ENCODE peak calls at places on chromosomes 1 and 21, in six cellular contexts. One of them, this sample, is unnamed. For H3K27me3, the result is how much of the 10 kb centered on the place peaks cover.

GRCh38 chr1:61237659-61238370 is 155.5 kb downstream of the NFIA start:
- DNase-seq in CD8-positive, alpha-beta memory T cell: no peak
- DNase-seq in lung: no peak
- DNase-seq in DND-41: no peak
- DNase-seq in psoas muscle: no peak
- DNase-seq in Karpas-422: no peak
- DNase-seq in this sample: no peak

GRCh38 chr1:115337633-115338456 is at the start of gene NGF:
- DNase-seq in DND-41: no peak
- DNase-seq in lung: no peak
- DNase-seq in psoas muscle: peak
- DNase-seq in Karpas-422: no peak
- DNase-seq in CD8-positive, alpha-beta memory T cell: no peak
- DNase-seq in this sample: no peak

GRCh38 chr1:211196880-211197279 is 62.3 kb upstream of the RCOR3 start:
- DNase-seq in CD8-positive, alpha-beta memory T cell: no peak
- DNase-seq in Karpas-422: no peak
- DNase-seq in psoas muscle: no peak
- DNase-seq in lung: no peak
- DNase-seq in DND-41: no peak
- DNase-seq in this sample: no peak

GRCh38 chr21:34965200-34966174 is 83.6 kb downstream of the RUNX1 start:
- DNase-seq in Karpas-422: no peak
- DNase-seq in lung: no peak
- DNase-seq in CD8-positive, alpha-beta memory T cell: no peak
- DNase-seq in psoas muscle: no peak
- DNase-seq in DND-41: no peak
- DNase-seq in this sample: no peak

GRCh38 chr21:22554690-22555316 is 1556.6 kb downstream of the NCAM2 start:
- DNase-seq in CD8-positive, alpha-beta memory T cell: no peak
- DNase-seq in lung: no peak
- DNase-seq in DND-41: no peak
- DNase-seq in psoas muscle: no peak
- DNase-seq in Karpas-422: no peak
- DNase-seq in this sample: no peak

GRCh38 chr1:94382163-94382562 is 36.0 kb upstream of the ABCD3 start:
- DNase-seq in psoas muscle: no peak
- DNase-seq in CD8-positive, alpha-beta memory T cell: no peak
- DNase-seq in Karpas-422: no peak
- DNase-seq in lung: peak
- DNase-seq in DND-41: peak
- DNase-seq in this sample: peak

GRCh38 chr1:31609512-31609911 is 8.0 kb upstream of the HCRTR1 start:
- DNase-seq in psoas muscle: no peak
- DNase-seq in Karpas-422: no peak
- DNase-seq in CD8-positive, alpha-beta memory T cell: no peak
- DNase-seq in lung: no peak
- DNase-seq in DND-41: no peak
- DNase-seq in this sample: no peak

GRCh38 chr1:43936470-43937151 is 3.0 kb downstream of the ARTN start:
- DNase-seq in lung: no peak
- DNase-seq in Karpas-422: no peak
- DNase-seq in psoas muscle: peak
- DNase-seq in CD8-positive, alpha-beta memory T cell: no peak
- DNase-seq in DND-41: no peak
- DNase-seq in this sample: peak

GRCh38 chr1:204294371-204294770 is 65.4 kb downstream of the PLEKHA6 start:
- DNase-seq in psoas muscle: peak
- DNase-seq in lung: no peak
- DNase-seq in CD8-positive, alpha-beta memory T cell: no peak
- DNase-seq in DND-41: no peak
- DNase-seq in Karpas-422: no peak
- DNase-seq in this sample: no peak

GRCh38 chr1:172745014-172745413 is 86.1 kb downstream of the FASLG start:
- DNase-seq in Karpas-422: peak
- DNase-seq in lung: peak
- DNase-seq in psoas muscle: no peak
- DNase-seq in DND-41: peak
- DNase-seq in CD8-positive, alpha-beta memory T cell: no peak
- DNase-seq in this sample: no peak

GRCh38 chr1:180208264-180208663 is 21.8 kb upstream of the LHX4 start:
- DNase-seq in DND-41: no peak
- DNase-seq in Karpas-422: no peak
- DNase-seq in psoas muscle: no peak
- DNase-seq in lung: no peak
- DNase-seq in CD8-positive, alpha-beta memory T cell: no peak
- DNase-seq in this sample: no peak

GRCh38 chr1:31943546-31944184 is 5.5 kb upstream of the PTP4A2 start:
- DNase-seq in Karpas-422: no peak
- DNase-seq in psoas muscle: no peak
- DNase-seq in lung: no peak
- DNase-seq in DND-41: peak
- DNase-seq in CD8-positive, alpha-beta memory T cell: no peak
- DNase-seq in this sample: no peak

DNA sequence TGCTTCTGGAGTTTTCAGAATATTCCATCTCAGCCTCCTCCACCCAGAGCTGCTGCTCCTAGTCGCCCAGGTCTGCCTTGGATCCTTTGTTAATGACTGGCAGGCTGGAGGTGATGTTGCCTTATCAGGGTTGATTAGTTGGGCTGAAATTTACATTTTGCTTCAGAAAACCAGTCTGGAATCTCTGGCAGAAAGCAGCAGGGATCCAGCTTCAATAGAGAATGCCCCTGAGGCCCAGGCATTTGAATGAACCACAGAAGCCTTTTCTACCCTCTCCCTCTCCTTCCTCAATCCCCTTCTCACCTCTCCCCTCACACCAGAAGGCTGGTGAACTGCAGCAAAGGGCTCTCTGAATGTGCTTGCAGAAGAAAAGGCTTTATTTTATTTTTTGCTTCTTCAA is 83.2 kb downstream of the PLXNA2 start:
- DNase-seq in DND-41: no peak
- DNase-seq in CD8-positive, alpha-beta memory T cell: no peak
- DNase-seq in Karpas-422: no peak
- DNase-seq in psoas muscle: no peak
- DNase-seq in lung: no peak
- DNase-seq in this sample: no peak
- H3K4me3 ChIP-seq in DND-41: no peak
- H3K4me3 ChIP-seq in CD8-positive, alpha-beta memory T cell: no peak
- H3K4me3 ChIP-seq in Karpas-422: no peak
- H3K4me3 ChIP-seq in psoas muscle: no peak
- H3K4me3 ChIP-seq in lung: no peak
- H3K4me3 ChIP-seq in this sample: no peak

DNA sequence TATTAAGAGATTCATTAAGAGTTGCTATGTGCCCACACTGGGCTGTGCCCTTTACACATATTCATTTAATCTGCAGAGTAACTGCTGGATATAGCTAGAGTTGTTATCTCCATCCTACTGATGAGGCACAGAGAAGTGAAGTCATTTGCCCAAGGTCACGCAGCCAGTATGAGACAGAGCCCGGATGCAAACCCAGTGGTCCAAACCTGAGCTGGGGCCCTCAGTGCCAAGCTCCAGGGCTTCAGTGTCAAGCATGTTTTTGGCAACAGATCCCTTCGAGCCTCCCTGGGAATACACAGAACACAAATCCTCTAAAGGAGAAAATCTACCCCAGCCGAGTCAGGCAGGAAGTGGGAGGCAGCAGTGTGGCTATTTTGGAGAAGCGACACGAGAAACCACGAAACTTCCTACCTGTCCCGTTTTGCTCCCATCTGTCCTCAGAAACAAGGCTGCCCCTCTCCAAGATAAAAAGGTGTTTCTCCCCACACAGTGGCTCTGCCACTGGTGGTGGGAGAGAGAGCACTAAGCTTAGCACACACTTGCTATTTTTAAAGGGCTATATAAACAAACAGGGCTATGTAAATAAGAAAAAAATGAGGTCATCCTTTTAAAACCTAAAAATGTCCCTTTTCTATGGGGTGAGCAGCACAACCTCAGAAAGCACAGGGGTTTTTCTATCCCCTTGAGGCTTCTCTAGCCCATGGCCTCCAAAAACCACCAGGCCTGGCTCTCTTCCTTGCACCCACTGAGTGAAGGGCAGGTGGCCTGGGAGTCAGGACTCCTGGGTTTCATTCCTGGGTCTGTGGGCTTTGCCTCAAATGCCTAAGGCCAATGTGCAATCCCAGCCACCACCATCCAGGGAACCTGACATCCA is 138.6 kb upstream of the EDN2 start:
- DNase-seq in lung: no peak
- DNase-seq in DND-41: peak
- DNase-seq in CD8-positive, alpha-beta memory T cell: no peak
- DNase-seq in psoas muscle: no peak
- DNase-seq in Karpas-422: no peak
- DNase-seq in this sample: no peak
- H3K27ac ChIP-seq in lung: no peak
- H3K27ac ChIP-seq in DND-41: peak
- H3K27ac ChIP-seq in CD8-positive, alpha-beta memory T cell: no peak
- H3K27ac ChIP-seq in psoas muscle: no peak
- H3K27ac ChIP-seq in Karpas-422: no peak
- H3K27ac ChIP-seq in this sample: no peak

GRCh38 chr1:3240524-3241235 is 171.7 kb downstream of the PRDM16 start:
- DNase-seq in Karpas-422: no peak
- DNase-seq in CD8-positive, alpha-beta memory T cell: no peak
- DNase-seq in DND-41: no peak
- DNase-seq in psoas muscle: no peak
- DNase-seq in lung: no peak
- DNase-seq in this sample: peak
- H3K27me3 ChIP-seq in Karpas-422: under half
- H3K27me3 ChIP-seq in CD8-positive, alpha-beta memory T cell: under half
- H3K27me3 ChIP-seq in DND-41: under half
- H3K27me3 ChIP-seq in psoas muscle: under half
- H3K27me3 ChIP-seq in lung: under half
- H3K27me3 ChIP-seq in this sample: under half

DNA sequence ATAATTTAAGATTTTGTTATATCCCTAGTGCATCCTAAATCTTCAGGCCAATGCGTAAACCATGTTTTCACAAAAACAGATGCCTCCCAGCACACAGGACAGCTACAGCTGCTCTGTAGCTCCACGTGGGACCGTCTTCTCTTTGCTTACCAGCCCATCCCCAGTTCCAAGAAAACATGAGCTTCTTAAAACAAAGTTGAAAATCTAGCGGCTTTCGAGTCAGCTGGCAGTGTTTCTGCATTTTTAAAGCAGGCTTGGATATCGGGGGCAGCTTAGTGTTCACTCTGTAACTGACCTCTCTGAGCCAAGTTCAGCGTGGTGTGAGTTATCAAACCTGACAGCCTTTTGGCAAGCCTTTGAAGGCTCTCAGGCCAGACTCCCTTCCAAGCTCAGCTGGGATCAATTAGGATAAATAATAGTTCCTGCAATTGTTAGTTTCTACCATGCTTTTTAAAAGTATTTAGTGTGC is 881.5 kb downstream of the LTN1 start:
- DNase-seq in CD8-positive, alpha-beta memory T cell: no peak
- DNase-seq in DND-41: no peak
- DNase-seq in lung: peak
- DNase-seq in Karpas-422: no peak
- DNase-seq in psoas muscle: peak
- DNase-seq in this sample: no peak
- H3K4me3 ChIP-seq in CD8-positive, alpha-beta memory T cell: no peak
- H3K4me3 ChIP-seq in DND-41: no peak
- H3K4me3 ChIP-seq in lung: no peak
- H3K4me3 ChIP-seq in Karpas-422: no peak
- H3K4me3 ChIP-seq in psoas muscle: peak
- H3K4me3 ChIP-seq in this sample: no peak

GRCh38 chr1:91818713-91818975 is 67.3 kb downstream of the TGFBR3 start:
- DNase-seq in CD8-positive, alpha-beta memory T cell: no peak
- DNase-seq in psoas muscle: no peak
- DNase-seq in lung: no peak
- DNase-seq in Karpas-422: no peak
- DNase-seq in DND-41: no peak
- DNase-seq in this sample: no peak

GRCh38 chr1:91821126-91821868 is 64.7 kb downstream of the TGFBR3 start:
- DNase-seq in CD8-positive, alpha-beta memory T cell: no peak
- DNase-seq in Karpas-422: no peak
- DNase-seq in psoas muscle: no peak
- DNase-seq in DND-41: no peak
- DNase-seq in lung: no peak
- DNase-seq in this sample: no peak

GRCh38 chr1:91817506-91817905 is 68.4 kb downstream of the TGFBR3 start:
- DNase-seq in CD8-positive, alpha-beta memory T cell: no peak
- DNase-seq in psoas muscle: no peak
- DNase-seq in DND-41: no peak
- DNase-seq in lung: no peak
- DNase-seq in Karpas-422: no peak
- DNase-seq in this sample: no peak

GRCh38 chr1:91816055-91816454 is 69.9 kb downstream of the TGFBR3 start:
- DNase-seq in lung: no peak
- DNase-seq in CD8-positive, alpha-beta memory T cell: no peak
- DNase-seq in DND-41: no peak
- DNase-seq in Karpas-422: no peak
- DNase-seq in psoas muscle: no peak
- DNase-seq in this sample: no peak

GRCh38 chr1:91819038-91819788 is 66.7 kb downstream of the TGFBR3 start:
- DNase-seq in psoas muscle: no peak
- DNase-seq in Karpas-422: no peak
- DNase-seq in DND-41: no peak
- DNase-seq in lung: no peak
- DNase-seq in CD8-positive, alpha-beta memory T cell: no peak
- DNase-seq in this sample: no peak
- H3K27ac ChIP-seq in psoas muscle: peak
- H3K27ac ChIP-seq in Karpas-422: no peak
- H3K27ac ChIP-seq in DND-41: no peak
- H3K27ac ChIP-seq in lung: peak
- H3K27ac ChIP-seq in CD8-positive, alpha-beta memory T cell: no peak
- H3K27ac ChIP-seq in this sample: no peak

DNA sequence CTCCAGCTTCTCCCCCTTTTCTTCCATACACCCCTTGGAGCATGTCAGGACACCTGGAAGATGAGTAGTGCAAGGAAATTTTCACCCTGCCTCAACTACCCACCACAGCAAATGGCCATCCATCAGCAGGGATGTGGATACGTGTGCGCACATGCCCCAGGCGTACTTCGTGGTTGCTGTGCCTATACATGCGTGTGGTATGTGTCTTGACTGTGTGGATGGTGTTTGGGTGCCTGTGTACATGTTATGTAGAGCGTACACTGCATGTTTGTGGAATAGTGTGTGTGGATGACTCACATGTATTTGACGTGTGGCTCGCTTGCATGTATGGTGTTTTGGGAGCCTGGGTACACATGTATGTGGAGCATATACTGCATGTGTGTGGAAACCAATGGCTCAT is 158.5 kb downstream of the RRAGC start:
- DNase-seq in Karpas-422: no peak
- DNase-seq in psoas muscle: no peak
- DNase-seq in CD8-positive, alpha-beta memory T cell: no peak
- DNase-seq in lung: no peak
- DNase-seq in DND-41: no peak
- DNase-seq in this sample: no peak
- H3K27me3 ChIP-seq in Karpas-422: under half
- H3K27me3 ChIP-seq in psoas muscle: under half
- H3K27me3 ChIP-seq in CD8-positive, alpha-beta memory T cell: under half
- H3K27me3 ChIP-seq in lung: under half
- H3K27me3 ChIP-seq in DND-41: under half
- H3K27me3 ChIP-seq in this sample: under half

DNA sequence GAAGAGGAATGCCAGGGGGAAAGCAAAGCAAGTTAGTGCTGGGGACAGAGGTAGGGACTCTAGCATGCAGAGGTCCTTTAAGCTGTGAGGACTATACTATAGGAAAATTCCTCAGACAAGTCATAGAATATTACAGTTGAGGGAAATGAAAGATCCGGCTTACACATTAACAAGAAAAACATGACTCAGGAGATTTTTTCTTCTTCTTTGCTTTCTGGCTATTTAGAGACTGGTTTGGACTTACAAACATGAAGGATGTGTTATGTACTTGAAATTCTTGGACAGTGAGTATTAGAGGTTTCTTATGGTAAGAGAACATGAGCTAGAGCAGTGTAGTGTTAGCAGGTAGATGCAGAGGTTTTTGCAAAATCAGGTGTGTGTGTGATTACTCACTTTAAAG is 24.9 kb downstream of the USP25 start:
- DNase-seq in CD8-positive, alpha-beta memory T cell: no peak
- DNase-seq in Karpas-422: no peak
- DNase-seq in lung: no peak
- DNase-seq in psoas muscle: no peak
- DNase-seq in DND-41: no peak
- DNase-seq in this sample: no peak
- H3K4me3 ChIP-seq in CD8-positive, alpha-beta memory T cell: no peak
- H3K4me3 ChIP-seq in Karpas-422: no peak
- H3K4me3 ChIP-seq in lung: no peak
- H3K4me3 ChIP-seq in psoas muscle: no peak
- H3K4me3 ChIP-seq in DND-41: no peak
- H3K4me3 ChIP-seq in this sample: no peak

This sample was measured in pancreas.